ENCODE peak calls at places on chromosomes 13 and 19, in seven cellular contexts. One of them, this sample, is unnamed. For H3K36me3, the result is how much of the 10 kb centered on the place peaks cover.

GRCh38 chr13:19181621-19182485 is at the start of gene TUBA3C:
- DNase-seq in left ventricle myocardium inferior: no peak
- DNase-seq in BJ: no peak
- DNase-seq in heart left ventricle: no peak
- DNase-seq in CD8-positive, alpha-beta T cell: no peak
- DNase-seq in WERI-Rb-1: no peak
- DNase-seq in bronchial epithelial cell: no peak
- DNase-seq in this sample: no peak

GRCh38 chr13:99322297-99323103 is 15.3 kb upstream of the GPR183 start:
- DNase-seq in left ventricle myocardium inferior: no peak
- DNase-seq in BJ: peak
- DNase-seq in heart left ventricle: no peak
- DNase-seq in CD8-positive, alpha-beta T cell: no peak
- DNase-seq in WERI-Rb-1: no peak
- DNase-seq in bronchial epithelial cell: peak
- DNase-seq in this sample: no peak

GRCh38 chr19:51107406-51108065 is 673 bp downstream of the CTU1 start:
- DNase-seq in left ventricle myocardium inferior: no peak
- DNase-seq in BJ: no peak
- DNase-seq in heart left ventricle: no peak
- DNase-seq in CD8-positive, alpha-beta T cell: no peak
- DNase-seq in WERI-Rb-1: no peak
- DNase-seq in bronchial epithelial cell: no peak
- DNase-seq in this sample: no peak

GRCh38 chr13:38872693-38873092 is 117.9 kb downstream of the STOML3 start:
- DNase-seq in left ventricle myocardium inferior: no peak
- DNase-seq in BJ: no peak
- DNase-seq in heart left ventricle: no peak
- DNase-seq in CD8-positive, alpha-beta T cell: no peak
- DNase-seq in WERI-Rb-1: peak
- DNase-seq in bronchial epithelial cell: peak
- DNase-seq in this sample: peak

GRCh38 chr19:35270381-35270811 is 1.6 kb downstream of the USF2 start:
- DNase-seq in left ventricle myocardium inferior: no peak
- DNase-seq in BJ: no peak
- DNase-seq in heart left ventricle: peak
- DNase-seq in CD8-positive, alpha-beta T cell: no peak
- DNase-seq in WERI-Rb-1: no peak
- DNase-seq in bronchial epithelial cell: no peak
- DNase-seq in this sample: no peak

GRCh38 chr13:113367771-113368170 is 3.8 kb upstream of the GRTP1 start:
- DNase-seq in left ventricle myocardium inferior: no peak
- DNase-seq in BJ: no peak
- DNase-seq in heart left ventricle: no peak
- DNase-seq in CD8-positive, alpha-beta T cell: no peak
- DNase-seq in WERI-Rb-1: no peak
- DNase-seq in bronchial epithelial cell: no peak
- DNase-seq in this sample: no peak

GRCh38 chr13:98751397-98752110 is 918 bp downstream of the SLC15A1 start:
- DNase-seq in left ventricle myocardium inferior: no peak
- DNase-seq in BJ: no peak
- DNase-seq in heart left ventricle: no peak
- DNase-seq in CD8-positive, alpha-beta T cell: no peak
- DNase-seq in WERI-Rb-1: no peak
- DNase-seq in bronchial epithelial cell: peak
- DNase-seq in this sample: peak

GRCh38 chr13:33509642-33510229 is 224.2 kb upstream of the STARD13 start:
- DNase-seq in left ventricle myocardium inferior: peak
- DNase-seq in BJ: peak
- DNase-seq in heart left ventricle: peak
- DNase-seq in CD8-positive, alpha-beta T cell: no peak
- DNase-seq in WERI-Rb-1: no peak
- DNase-seq in bronchial epithelial cell: no peak
- DNase-seq in this sample: no peak

GRCh38 chr19:3270908-3271307 is 46.4 kb downstream of the CELF5 start:
- DNase-seq in left ventricle myocardium inferior: no peak
- DNase-seq in BJ: no peak
- DNase-seq in heart left ventricle: no peak
- DNase-seq in CD8-positive, alpha-beta T cell: no peak
- DNase-seq in WERI-Rb-1: peak
- DNase-seq in bronchial epithelial cell: peak
- DNase-seq in this sample: peak

GRCh38 chr19:55386515-55386947 is 799 bp downstream of the RPL28 start:
- DNase-seq in left ventricle myocardium inferior: no peak
- DNase-seq in BJ: no peak
- DNase-seq in heart left ventricle: no peak
- DNase-seq in CD8-positive, alpha-beta T cell: no peak
- DNase-seq in WERI-Rb-1: no peak
- DNase-seq in bronchial epithelial cell: peak
- DNase-seq in this sample: no peak

GRCh38 chr13:89749888-89750287 is 1597.6 kb upstream of the MIR17HG start:
- DNase-seq in left ventricle myocardium inferior: no peak
- DNase-seq in BJ: no peak
- DNase-seq in heart left ventricle: no peak
- DNase-seq in CD8-positive, alpha-beta T cell: no peak
- DNase-seq in WERI-Rb-1: no peak
- DNase-seq in bronchial epithelial cell: peak
- DNase-seq in this sample: no peak

GRCh38 chr19:40717325-40717879 is 490 bp downstream of the ITPKC start:
- DNase-seq in left ventricle myocardium inferior: no peak
- DNase-seq in BJ: no peak
- DNase-seq in heart left ventricle: no peak
- DNase-seq in CD8-positive, alpha-beta T cell: no peak
- DNase-seq in WERI-Rb-1: peak
- DNase-seq in bronchial epithelial cell: no peak
- DNase-seq in this sample: no peak

DNA sequence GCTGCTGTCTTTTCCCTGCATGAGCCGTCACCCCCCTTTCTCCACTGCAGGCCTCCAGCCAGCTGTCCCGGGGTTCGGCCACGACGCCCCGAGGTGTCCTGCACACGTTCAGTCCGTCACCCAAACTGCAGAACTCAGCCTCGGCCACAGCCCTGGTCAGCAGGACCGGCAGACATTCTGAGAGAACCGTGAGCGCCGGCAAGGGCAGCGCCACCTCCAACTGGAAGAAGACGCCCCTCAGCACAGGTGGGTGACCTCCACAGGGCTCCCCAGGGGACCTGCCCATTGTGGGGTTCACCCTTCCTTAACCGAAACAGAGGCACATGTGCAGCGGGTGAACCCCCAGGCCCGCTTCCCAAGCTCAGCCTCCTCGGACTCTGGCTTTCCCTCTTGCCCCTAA is 13.1 kb downstream of the TSSK6 start:
- DNase-seq in left ventricle myocardium inferior: no peak
- DNase-seq in BJ: no peak
- DNase-seq in heart left ventricle: no peak
- DNase-seq in CD8-positive, alpha-beta T cell: no peak
- DNase-seq in WERI-Rb-1: no peak
- DNase-seq in bronchial epithelial cell: no peak
- DNase-seq in this sample: no peak
- H3K36me3 ChIP-seq in left ventricle myocardium inferior: half or more
- H3K36me3 ChIP-seq in BJ: under half
- H3K36me3 ChIP-seq in heart left ventricle: half or more
- H3K36me3 ChIP-seq in CD8-positive, alpha-beta T cell: half or more
- H3K36me3 ChIP-seq in WERI-Rb-1: half or more
- H3K36me3 ChIP-seq in bronchial epithelial cell: half or more
- H3K36me3 ChIP-seq in this sample: half or more

DNA sequence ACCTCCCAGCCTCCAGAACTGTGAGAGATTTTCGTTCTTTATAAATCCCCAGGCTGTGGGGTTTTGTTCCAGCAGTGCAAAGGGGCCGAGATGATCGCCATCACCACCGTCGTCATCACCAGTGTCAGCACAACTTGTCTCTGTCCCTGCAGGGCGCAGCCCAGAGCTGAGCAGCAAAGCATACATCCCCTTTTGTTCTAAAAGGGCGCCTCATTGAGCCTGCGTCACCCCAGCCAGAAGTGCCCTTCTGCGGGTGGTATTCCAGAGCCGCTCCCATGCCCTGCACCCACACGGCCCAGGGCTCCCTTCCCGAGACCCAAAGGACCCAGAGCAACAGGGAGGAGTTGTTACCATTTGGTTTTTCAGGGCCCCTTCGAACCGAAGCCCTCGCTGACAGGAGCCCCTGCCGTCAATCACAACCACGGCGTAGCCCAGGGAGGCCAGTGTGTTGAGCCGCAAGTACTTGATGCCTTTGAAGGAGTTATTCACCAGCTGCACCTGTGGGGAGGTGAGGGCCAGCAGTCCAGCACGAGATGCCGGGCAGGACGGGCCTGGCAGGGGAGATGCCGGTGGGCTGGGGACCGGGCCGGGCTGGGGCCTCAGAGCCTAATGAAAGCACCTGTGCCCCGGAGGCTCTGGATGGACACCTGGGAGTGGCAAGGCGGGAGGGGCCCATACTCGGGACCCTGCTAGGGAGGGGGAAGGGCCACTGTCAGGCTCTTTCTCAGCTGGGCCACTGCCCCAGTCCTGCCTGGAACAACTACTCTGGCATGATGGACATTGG is 14.4 kb upstream of the MYDGF start:
- DNase-seq in left ventricle myocardium inferior: no peak
- DNase-seq in BJ: no peak
- DNase-seq in heart left ventricle: no peak
- DNase-seq in CD8-positive, alpha-beta T cell: no peak
- DNase-seq in WERI-Rb-1: no peak
- DNase-seq in bronchial epithelial cell: no peak
- DNase-seq in this sample: no peak
- H3K36me3 ChIP-seq in left ventricle myocardium inferior: half or more
- H3K36me3 ChIP-seq in BJ: under half
- H3K36me3 ChIP-seq in heart left ventricle: under half
- H3K36me3 ChIP-seq in CD8-positive, alpha-beta T cell: under half
- H3K36me3 ChIP-seq in WERI-Rb-1: under half
- H3K36me3 ChIP-seq in bronchial epithelial cell: under half
- H3K36me3 ChIP-seq in this sample: under half

GRCh38 chr19:47172666-47173455 is 42.2 kb downstream of the SAE1 start:
- DNase-seq in left ventricle myocardium inferior: no peak
- DNase-seq in BJ: no peak
- DNase-seq in heart left ventricle: no peak
- DNase-seq in CD8-positive, alpha-beta T cell: no peak
- DNase-seq in WERI-Rb-1: no peak
- DNase-seq in bronchial epithelial cell: no peak
- DNase-seq in this sample: no peak

GRCh38 chr19:47176071-47176626 is 45.5 kb downstream of the SAE1 start:
- DNase-seq in left ventricle myocardium inferior: no peak
- DNase-seq in BJ: no peak
- DNase-seq in heart left ventricle: no peak
- DNase-seq in CD8-positive, alpha-beta T cell: no peak
- DNase-seq in WERI-Rb-1: no peak
- DNase-seq in bronchial epithelial cell: peak
- DNase-seq in this sample: no peak

GRCh38 chr19:47179643-47180310 is 49.1 kb downstream of the SAE1 start:
- DNase-seq in left ventricle myocardium inferior: no peak
- DNase-seq in BJ: no peak
- DNase-seq in heart left ventricle: no peak
- DNase-seq in CD8-positive, alpha-beta T cell: no peak
- DNase-seq in WERI-Rb-1: no peak
- DNase-seq in bronchial epithelial cell: no peak
- DNase-seq in this sample: no peak

GRCh38 chr19:47176627-47177090 is 46.0 kb downstream of the SAE1 start:
- DNase-seq in left ventricle myocardium inferior: no peak
- DNase-seq in BJ: peak
- DNase-seq in heart left ventricle: no peak
- DNase-seq in CD8-positive, alpha-beta T cell: no peak
- DNase-seq in WERI-Rb-1: no peak
- DNase-seq in bronchial epithelial cell: peak
- DNase-seq in this sample: no peak
- H3K36me3 ChIP-seq in left ventricle myocardium inferior: under half
- H3K36me3 ChIP-seq in BJ: under half
- H3K36me3 ChIP-seq in heart left ventricle: under half
- H3K36me3 ChIP-seq in CD8-positive, alpha-beta T cell: under half
- H3K36me3 ChIP-seq in WERI-Rb-1: half or more
- H3K36me3 ChIP-seq in bronchial epithelial cell: under half
- H3K36me3 ChIP-seq in this sample: half or more

DNA sequence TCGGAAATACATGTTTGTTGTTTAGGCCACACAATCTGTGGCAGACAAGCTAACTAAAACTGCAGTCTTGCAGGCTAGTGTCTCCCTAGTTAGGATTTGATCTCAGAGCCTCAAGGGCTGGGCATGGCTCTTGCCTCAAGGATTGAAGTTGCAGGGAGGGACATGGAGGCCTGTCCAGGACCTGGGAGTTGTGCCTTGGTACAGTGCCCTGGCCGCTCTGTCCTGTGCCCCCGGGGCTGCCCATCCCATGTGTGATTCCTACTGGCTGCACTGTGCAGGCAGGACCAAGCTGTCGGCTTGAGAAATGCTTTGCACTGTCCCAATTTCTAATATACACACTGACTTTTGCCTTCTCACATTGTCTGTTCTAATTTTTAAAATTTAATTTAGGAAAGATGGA is 7.5 kb upstream of the ZNF256 start:
- DNase-seq in left ventricle myocardium inferior: no peak
- DNase-seq in BJ: no peak
- DNase-seq in heart left ventricle: no peak
- DNase-seq in CD8-positive, alpha-beta T cell: no peak
- DNase-seq in WERI-Rb-1: no peak
- DNase-seq in bronchial epithelial cell: no peak
- DNase-seq in this sample: no peak
- H3K36me3 ChIP-seq in left ventricle myocardium inferior: under half
- H3K36me3 ChIP-seq in BJ: under half
- H3K36me3 ChIP-seq in heart left ventricle: under half
- H3K36me3 ChIP-seq in CD8-positive, alpha-beta T cell: under half
- H3K36me3 ChIP-seq in WERI-Rb-1: under half
- H3K36me3 ChIP-seq in bronchial epithelial cell: under half
- H3K36me3 ChIP-seq in this sample: under half

DNA sequence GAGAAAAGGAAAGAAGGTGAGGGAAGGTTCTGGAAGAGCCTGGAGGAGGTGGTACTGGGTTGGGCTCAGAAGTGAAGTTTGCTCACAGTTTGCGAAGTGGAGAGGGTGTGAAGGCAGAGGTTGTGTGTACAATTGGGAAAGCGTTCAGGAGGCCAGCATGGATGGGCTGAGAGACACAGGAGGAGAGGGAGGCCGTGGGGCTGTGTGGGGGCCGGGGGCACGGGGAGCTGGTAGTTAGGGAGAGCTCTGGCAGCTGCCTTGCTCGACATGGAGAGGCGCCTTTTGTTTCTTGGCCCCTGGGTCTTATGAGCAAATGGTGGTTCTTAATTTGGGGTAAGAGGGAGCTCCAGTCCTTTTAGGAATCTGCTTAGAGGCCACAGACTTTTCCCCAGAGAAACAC is 16.7 kb downstream of the BICRA start:
- DNase-seq in left ventricle myocardium inferior: no peak
- DNase-seq in BJ: no peak
- DNase-seq in heart left ventricle: no peak
- DNase-seq in CD8-positive, alpha-beta T cell: no peak
- DNase-seq in WERI-Rb-1: no peak
- DNase-seq in bronchial epithelial cell: no peak
- DNase-seq in this sample: no peak
- H3K36me3 ChIP-seq in left ventricle myocardium inferior: under half
- H3K36me3 ChIP-seq in BJ: under half
- H3K36me3 ChIP-seq in heart left ventricle: under half
- H3K36me3 ChIP-seq in CD8-positive, alpha-beta T cell: under half
- H3K36me3 ChIP-seq in WERI-Rb-1: under half
- H3K36me3 ChIP-seq in bronchial epithelial cell: under half
- H3K36me3 ChIP-seq in this sample: under half

This sample was measured in endodermal cell.